ENCODE peak calls at places on chromosomes 12 and 14, in six cellular contexts. B is psoas muscle, Q is lung, J is kidney, Z is fibroblast of lung, D is A549. Y is an unnamed sample. For H3K4me1, the result is how much of the 10 kb centered on the place peaks cover.

GRCh38 chr14:91482278-91483023 is 27.7 kb downstream of the PPP4R3A start:
- DNase-seq in J (no peak), D (no peak), B (no peak), Z (peak), Q (no peak), Y (peak)

GRCh38 chr14:93549578-93549977 is 118.8 kb downstream of the UNC79 start:
- DNase-seq in B (no peak), Z (no peak), J (no peak), D (no peak), Q (no peak), Y (no peak)

GRCh38 chr14:37889087-37889486 is 293.7 kb downstream of the TTC6 start:
- DNase-seq in J (no peak), B (no peak), D (no peak), Q (no peak), Z (no peak), Y (no peak)

GRCh38 chr12:14907953-14908352 is 22.3 kb upstream of the MGP start:
- DNase-seq in D (no peak), Z (no peak), J (no peak), B (no peak), Q (no peak), Y (no peak)

GRCh38 chr14:24195186-24196070 is at the start of gene TM9SF1:
- DNase-seq in J (peak), D (peak), Q (peak), Z (peak), B (peak), Y (peak)

GRCh38 chr12:108831309-108831991 is 25.9 kb downstream of the SSH1 start:
- DNase-seq in Z (no peak), J (no peak), B (no peak), Q (no peak), D (no peak), Y (no peak)

GRCh38 chr14:74249433-74250375 is 10.5 kb downstream of the VSX2 start:
- DNase-seq in D (peak), B (no peak), J (no peak), Q (no peak), Z (no peak), Y (no peak)

GRCh38 chr12:46983959-46984833 is 95.2 kb upstream of the PCED1B start:
- DNase-seq in D (peak), Z (peak), B (no peak), J (no peak), Q (no peak), Y (no peak)

GRCh38 chr14:74591899-74592298 is 20.1 kb downstream of the LTBP2 start:
- DNase-seq in Q (no peak), D (no peak), J (peak), B (no peak), Z (peak), Y (no peak)

GRCh38 chr12:22100952-22101748 is 55.1 kb downstream of the CMAS start:
- DNase-seq in Z (peak), J (no peak), Q (no peak), B (no peak), D (peak), Y (peak)

GRCh38 chr14:100741956-100742355 is 15.3 kb downstream of the DLK1 start:
- DNase-seq in Z (no peak), J (no peak), B (no peak), D (no peak), Q (no peak), Y (no peak)

GRCh38 chr14:59359451-59360124 is 105.6 kb downstream of the GPR135 start:
- DNase-seq in Z (no peak), J (no peak), B (no peak), Q (no peak), D (no peak), Y (peak)

GRCh38 chr12:45232771-45233372 is 17.0 kb downstream of the ANO6 start:
- DNase-seq in Z (peak), D (peak), B (peak), J (no peak), Q (peak), Y (peak)

GRCh38 chr12:47799357-47799955 is 20.2 kb downstream of the HDAC7 start:
- DNase-seq in B (peak), J (peak), Z (no peak), D (no peak), Q (no peak), Y (no peak)

GRCh38 chr14:69048456-69048855 is 69.4 kb upstream of the ACTN1 start:
- DNase-seq in Q (no peak), J (no peak), D (no peak), B (no peak), Z (peak), Y (no peak)

GRCh38 chr12:96294831-96295230 is 100.7 kb downstream of the ELK3 start:
- DNase-seq in Z (peak), J (no peak), Q (no peak), D (no peak), B (no peak), Y (peak)

GRCh38 chr12:65526311-65526710 is 247.8 kb downstream of the MSRB3 start:
- DNase-seq in J (no peak), Z (no peak), D (no peak), B (no peak), Q (no peak), Y (peak)

DNA sequence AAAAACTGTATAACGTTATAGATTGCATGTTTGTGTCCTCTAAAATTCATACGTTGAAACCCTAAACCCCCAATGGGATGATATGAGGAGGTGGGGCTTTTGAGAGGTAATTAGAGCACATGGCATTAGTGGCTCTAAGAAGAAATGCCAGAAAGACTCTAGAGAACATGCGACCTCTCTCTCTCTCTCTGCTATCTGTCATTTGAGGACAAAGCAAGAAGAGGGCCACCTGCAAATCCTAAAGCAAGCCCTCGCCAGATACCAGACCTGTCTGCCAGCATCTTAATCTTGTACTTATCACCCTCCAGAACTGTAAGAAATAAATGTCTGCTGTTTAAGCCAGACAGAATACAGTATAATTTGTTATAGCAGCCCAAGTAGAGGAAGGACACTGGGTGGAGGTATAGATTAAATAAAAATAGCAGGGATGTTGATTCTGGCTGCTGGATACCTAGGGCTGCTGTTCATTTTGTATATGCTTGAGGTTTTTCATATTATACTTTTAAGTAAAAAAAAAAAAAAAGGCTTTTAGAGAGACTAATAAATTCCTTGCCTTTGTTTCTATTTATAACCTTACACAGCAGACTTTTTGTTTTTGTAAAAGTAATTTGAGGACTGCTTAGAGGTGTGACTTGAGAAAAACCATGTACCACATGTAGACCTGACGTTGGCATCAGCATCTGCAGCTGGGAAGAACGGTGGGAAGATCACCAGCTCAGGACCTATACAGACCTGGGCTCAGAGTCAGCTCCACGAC is 26.9 kb downstream of the MOK start:
- DNase-seq in J (no peak), B (no peak), Q (no peak), Z (no peak), D (no peak), Y (no peak)
- H3K27ac ChIP-seq in J (no peak), B (no peak), Q (no peak), Z (no peak), D (peak), Y (peak)

DNA sequence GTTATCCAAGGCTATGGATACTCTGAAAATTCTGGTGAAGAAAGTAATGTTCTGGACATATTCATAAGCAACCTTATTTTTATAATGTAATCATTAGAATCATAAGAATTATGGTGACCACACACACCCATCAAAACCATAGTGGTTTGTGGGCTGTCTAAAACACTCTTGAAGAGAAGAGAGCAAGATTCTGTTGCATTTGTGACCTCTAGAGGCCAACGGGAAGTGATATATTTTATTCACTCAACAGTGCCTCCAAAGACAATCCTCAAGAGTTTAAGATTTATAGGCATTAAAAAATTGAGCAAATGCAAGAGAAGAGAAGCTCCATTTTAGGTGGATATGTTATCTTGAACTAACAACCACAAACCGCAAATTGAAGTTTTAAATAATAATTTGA is 68.5 kb upstream of the LGR5 start:
- DNase-seq in J (no peak), B (no peak), Q (no peak), D (no peak), Z (peak), Y (no peak)
- TF ChIP-seq CTCF in J (no peak), B (no peak), Q (no peak), D (no peak), Z (no peak), Y (no peak)

GRCh38 chr12:12818693-12819092 is 5.5 kb downstream of the DDX47 start:
- DNase-seq in J (no peak), D (no peak), Z (no peak), B (no peak), Q (no peak), Y (no peak)
- H3K4me1 ChIP-seq in J (under half), D (half or more), Z (under half), B (under half), Q (under half), Y (half or more)

DNA sequence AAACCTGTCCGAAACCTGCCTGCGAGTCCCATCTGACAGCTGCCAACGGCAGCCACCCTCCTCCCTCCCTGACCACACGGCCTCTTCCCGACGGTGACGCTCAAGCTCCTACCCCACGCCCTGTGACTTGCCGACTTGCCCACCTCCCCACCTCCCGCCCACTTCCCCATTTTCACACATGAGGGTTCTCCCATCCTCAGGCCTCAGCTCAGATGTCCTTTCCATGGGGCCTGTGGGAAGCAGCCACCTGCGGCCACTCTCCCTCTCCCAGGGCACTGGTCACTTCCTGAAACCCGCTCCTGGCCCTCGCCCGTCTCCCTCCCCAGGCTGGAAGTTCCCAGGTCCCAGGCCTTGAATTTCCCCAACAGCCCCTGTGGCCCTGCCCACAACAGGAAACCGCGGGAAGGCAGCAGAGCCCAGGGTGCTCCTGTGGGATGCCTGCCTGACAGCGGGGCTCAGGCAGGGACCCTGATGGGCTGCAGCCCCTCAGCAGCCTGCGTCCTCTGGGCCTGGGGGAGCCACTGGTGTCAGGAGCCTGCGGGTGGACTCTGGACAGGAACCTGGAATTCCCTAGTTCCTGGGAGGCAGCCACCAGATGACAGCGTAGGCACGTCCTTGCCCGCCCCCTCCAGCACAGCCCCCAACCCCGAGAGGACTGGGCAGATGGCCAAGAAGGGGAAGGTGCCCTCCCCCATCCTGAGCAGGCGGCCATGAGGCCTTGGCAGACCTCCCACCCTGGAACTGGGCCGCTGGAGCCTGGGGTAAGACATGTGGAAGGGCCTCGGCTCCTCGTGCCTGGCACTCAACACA is 60.6 kb upstream of the FBRSL1 start:
- DNase-seq in B (no peak), J (no peak), Z (no peak), D (no peak), Q (no peak), Y (no peak)
- H3K27ac ChIP-seq in B (no peak), J (no peak), Z (no peak), D (no peak), Q (no peak), Y (no peak)

GRCh38 chr14:104224516-104225281 is 86.3 kb downstream of the KIF26A start:
- DNase-seq in D (peak), J (peak), B (peak), Z (no peak), Q (no peak), Y (no peak)
- TF ChIP-seq CTCF in D (peak), J (peak), B (peak), Z (no peak), Q (no peak), Y (no peak)

GRCh38 chr12:16359512-16360491 is 12.4 kb downstream of the MGST1 start:
- DNase-seq in Z (peak), B (peak), Q (no peak), D (peak), J (no peak), Y (peak)
- H3K4me1 ChIP-seq in Z (under half), B (under half), Q (under half), D (under half), J (under half), Y (under half)

DNA sequence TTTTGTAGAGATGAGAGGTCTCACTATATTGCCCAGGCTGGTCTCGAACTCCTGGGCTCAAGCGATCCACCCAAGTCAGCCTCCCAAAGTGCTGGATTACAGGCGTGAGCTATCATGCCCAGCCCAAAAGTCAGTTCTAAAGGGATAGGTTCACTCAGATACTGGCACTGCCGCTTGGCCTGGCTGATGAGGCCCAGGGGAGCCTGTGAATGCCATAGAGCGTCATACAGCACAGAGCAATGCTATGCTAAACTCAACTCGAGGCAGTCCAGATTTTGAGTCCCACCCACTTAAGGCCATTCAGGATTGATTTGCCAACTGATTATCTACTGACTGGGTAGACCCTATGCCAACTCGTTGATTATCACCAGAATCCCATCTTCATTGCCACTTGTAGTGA is 179.4 kb downstream of the ESR2 start:
- DNase-seq in Z (no peak), D (no peak), J (no peak), B (no peak), Q (no peak), Y (no peak)
- H3K27ac ChIP-seq in Z (no peak), D (no peak), J (no peak), B (peak), Q (no peak), Y (no peak)

Y was measured in astrocyte.